ENCODE peak calls at places on chromosomes 16 and 17, in nine cellular contexts. M is A549, I is K562, E is neural progenitor cell, O is adrenal gland, V is gastrocnemius medialis, H is heart left ventricle, L is lung, C is right atrium auricular region. R is an unnamed sample.

GRCh38 chr17:11925271-11926021 is 71.8 kb downstream of the ZNF18 start:
- DNase-seq in M (no peak), I (no peak), E (no peak), O (peak; percentile 31), V (no peak), H (peak; percentile 43), L (no peak), C (peak; percentile 61), R (no peak)

GRCh38 chr16:58494981-58495860 is 4.7 kb upstream of the NDRG4 start:
- DNase-seq in M (peak; percentile 93), I (peak; percentile 86), E (peak; percentile 97), O (peak; percentile 85), V (peak; percentile 36), H (peak; percentile 89), L (peak; percentile 43), C (peak; percentile 88), R (peak; percentile 89)

GRCh38 chr16:25013751-25014499 is 1.2 kb downstream of the ARHGAP17 start:
- DNase-seq in M (no peak), I (no peak), E (no peak), O (no peak), V (no peak), H (no peak), L (no peak), C (no peak), R (no peak)

GRCh38 chr17:4679652-4680051 is 24.3 kb downstream of the PELP1 start:
- DNase-seq in M (peak; percentile 74), I (no peak), E (no peak), O (no peak), V (no peak), H (no peak), L (no peak), C (no peak), R (no peak)

GRCh38 chr17:39674702-39675389 is 6.6 kb downstream of the PNMT start:
- DNase-seq in M (no peak), I (peak; percentile 87), E (no peak), O (no peak), V (no peak), H (peak; percentile 64), L (no peak), C (no peak), R (no peak)

GRCh38 chr16:53545433-53545832 is 42.4 kb upstream of the AKTIP start:
- DNase-seq in M (no peak), I (no peak), E (no peak), O (no peak), V (no peak), H (no peak), L (no peak), C (no peak), R (no peak)

GRCh38 chr17:52170963-52171572 is 12.6 kb upstream of the CA10 start:
- DNase-seq in M (peak; percentile 10), I (no peak), E (peak; percentile 60), O (peak; percentile 46), V (no peak), H (no peak), L (no peak), C (no peak), R (no peak)

GRCh38 chr16:11526921-11527320 is 59.8 kb downstream of the LITAF start:
- DNase-seq in M (no peak), I (no peak), E (peak; percentile 61), O (no peak), V (no peak), H (no peak), L (no peak), C (no peak), R (no peak)

GRCh38 chr17:44075598-44076293 is 5.2 kb downstream of the G6PC3 start:
- DNase-seq in M (no peak), I (no peak), E (no peak), O (no peak), V (no peak), H (no peak), L (no peak), C (no peak), R (no peak)

GRCh38 chr17:62898239-62898864 is 67.7 kb upstream of the TANC2 start:
- DNase-seq in M (no peak), I (no peak), E (no peak), O (no peak), V (no peak), H (peak; percentile 51), L (no peak), C (no peak), R (peak; percentile 49)

GRCh38 chr17:1871743-1872142 is 41.9 kb downstream of the RPA1 start:
- DNase-seq in M (no peak), I (no peak), E (no peak), O (no peak), V (no peak), H (no peak), L (no peak), C (no peak), R (no peak)

GRCh38 chr17:29573871-29574731 is 5.6 kb downstream of the TP53I13 start:
- DNase-seq in M (no peak), I (no peak), E (no peak), O (no peak), V (no peak), H (peak; percentile 18), L (no peak), C (no peak), R (peak; percentile 33)

GRCh38 chr16:87457051-87457611 is 35.7 kb downstream of the ZCCHC14 start:
- DNase-seq in M (no peak), I (no peak), E (no peak), O (no peak), V (no peak), H (no peak), L (no peak), C (no peak), R (no peak)

GRCh38 chr16:15897834-15898254 is 9.4 kb upstream of the CEP20 start:
- DNase-seq in M (no peak), I (no peak), E (no peak), O (no peak), V (no peak), H (no peak), L (no peak), C (no peak), R (no peak)

GRCh38 chr17:5500247-5500803 is 14.0 kb downstream of the MIS12 start:
- DNase-seq in M (no peak), I (no peak), E (no peak), O (no peak), V (no peak), H (no peak), L (no peak), C (no peak), R (no peak)

GRCh38 chr16:77871932-77872331 is 83.6 kb downstream of the VAT1L start:
- DNase-seq in M (no peak), I (no peak), E (no peak), O (no peak), V (no peak), H (no peak), L (no peak), C (no peak), R (no peak)

GRCh38 chr17:63991611-63992010 is 6.5 kb upstream of the PRR29 start:
- DNase-seq in M (no peak), I (no peak), E (peak; percentile 0), O (no peak), V (no peak), H (no peak), L (no peak), C (no peak), R (no peak)

DNA sequence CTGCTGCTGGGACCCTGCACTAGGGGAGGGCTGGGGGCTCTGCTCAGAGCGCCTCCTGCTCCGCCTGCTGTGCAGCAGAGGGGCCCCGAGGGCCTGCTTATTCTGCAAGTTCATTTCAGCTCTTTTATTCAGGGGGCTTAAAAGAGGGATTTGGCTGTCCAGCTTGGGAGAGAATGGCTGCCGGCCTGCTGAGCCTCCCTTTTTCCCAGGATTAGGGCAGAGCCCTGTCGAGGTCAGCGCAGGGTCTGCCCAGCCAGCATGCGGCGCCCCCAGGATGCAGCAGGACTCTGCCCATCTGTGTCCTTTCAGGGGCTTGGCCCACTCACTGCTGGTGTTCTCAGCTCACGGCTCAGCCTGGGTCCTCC is 1.1 kb downstream of the SMIM5 start:
- DNase-seq in M (no peak), I (no peak), E (peak; percentile 83), O (no peak), V (no peak), H (no peak), L (no peak), C (no peak), R (no peak)
- H3K27ac ChIP-seq in M (peak overlapping the region; percentile 86), I (no peak overlapping the region), E (no peak overlapping the region), O (no peak overlapping the region), V (peak overlapping the region; percentile 79), H (peak overlapping the region; percentile 74), L (peak overlapping the region; percentile 82), C (peak overlapping the region; percentile 88), R (peak overlapping the region; percentile 98)

DNA sequence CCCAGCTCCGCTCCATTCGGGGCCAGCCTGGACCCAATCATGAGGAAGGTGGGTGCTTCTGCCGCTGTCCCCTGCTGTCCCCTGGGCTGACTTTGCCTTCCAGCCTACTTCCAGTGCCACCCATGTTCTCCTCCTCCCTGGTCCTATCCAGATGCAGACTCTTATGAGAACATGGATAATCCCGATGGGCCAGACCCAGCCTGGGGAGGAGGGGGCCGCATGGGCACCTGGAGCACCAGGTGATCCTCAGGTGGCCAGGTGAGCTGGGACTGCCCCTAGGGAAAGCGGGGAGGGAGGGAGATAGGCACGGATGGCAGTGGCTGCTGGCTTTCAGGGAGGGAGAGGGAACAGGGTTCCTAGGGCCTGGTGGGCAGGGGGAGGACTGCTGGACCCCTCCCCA is 7.0 kb downstream of the CD19 start:
- DNase-seq in M (no peak), I (no peak), E (no peak), O (no peak), V (no peak), H (no peak), L (no peak), C (no peak), R (no peak)
- TF ChIP-seq CTCF in M (no peak), I (no peak), E (no peak), O (no peak), V (no peak), H (no peak), L (no peak), C (no peak), R (no peak)

GRCh38 chr16:90054554-90054953 is 22.6 kb downstream of the PRDM7 start:
- DNase-seq in M (no peak), I (no peak), E (no peak), O (no peak), V (no peak), H (no peak), L (no peak), C (no peak), R (no peak)

GRCh38 chr16:90061437-90061836 is 15.7 kb downstream of the PRDM7 start:
- DNase-seq in M (no peak), I (no peak), E (no peak), O (no peak), V (no peak), H (no peak), L (no peak), C (no peak), R (no peak)

DNA sequence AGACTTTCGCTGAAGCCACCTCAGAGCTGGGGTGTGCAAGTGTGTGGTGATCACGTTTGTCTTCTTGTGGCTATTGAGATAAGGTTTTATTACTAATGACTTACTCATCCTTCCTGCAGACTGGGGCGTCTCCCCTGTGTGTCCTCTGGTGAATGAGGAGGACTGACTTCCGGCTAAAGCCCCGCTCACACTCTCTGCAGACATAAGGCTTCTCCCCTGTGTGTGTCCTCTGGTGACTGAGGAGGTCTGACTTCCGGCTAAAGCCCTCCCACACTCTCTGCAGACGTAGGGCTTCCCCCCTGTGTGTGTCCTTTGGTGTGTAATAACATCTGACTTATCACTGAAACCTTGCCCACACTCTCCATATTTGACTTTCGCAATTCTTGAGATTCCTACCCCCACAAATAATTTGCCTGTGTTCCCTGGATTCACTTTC is 19.4 kb downstream of the PRDM7 start:
- DNase-seq in M (no peak), I (peak; percentile 52), E (no peak), O (no peak), V (no peak), H (no peak), L (no peak), C (no peak), R (no peak)
- H3K4me3 ChIP-seq in M (no peak overlapping the region), I (no peak overlapping the region), E (no peak overlapping the region), O (no peak overlapping the region), V (no peak overlapping the region), H (no peak overlapping the region), L (no peak overlapping the region), C (no peak overlapping the region), R (no peak overlapping the region)

GRCh38 chr17:17097763-17098345 is 55.6 kb downstream of the MPRIP start:
- DNase-seq in M (no peak), I (no peak), E (no peak), O (no peak), V (no peak), H (no peak), L (no peak), C (no peak), R (no peak)
- H3K27ac ChIP-seq in M (peak overlapping the region; percentile 48), I (no peak overlapping the region), E (peak overlapping the region; percentile 63), O (no peak overlapping the region), V (peak overlapping the region; percentile 72), H (peak overlapping the region; percentile 77), L (peak overlapping the region; percentile 72), C (peak overlapping the region; percentile 64), R (peak overlapping the region; percentile 28)

R was measured in dorsolateral prefrontal cortex.